ENCODE peak calls at places on chromosome 19, in six cellular contexts. N is astrocyte, W is IMR-90, M is mesenchymal stem cell, V is PC-3, I is hepatocyte. U is an unnamed sample.

GRCh38 chr19:58577581-58578429 is 4.7 kb upstream of the MZF1 start:
- DNase-seq in W (no peak), V (no peak), M (no peak), I (no peak), N (no peak), U (no peak)

GRCh38 chr19:41175825-41176734 is 16.9 kb upstream of the CYP2S1 start:
- DNase-seq in M (peak; percentile 82), N (peak; percentile 73), V (peak; percentile 71), W (peak; percentile 76), I (peak; percentile 95), U (no peak)

GRCh38 chr19:7988307-7988706 is 17.1 kb downstream of the ELAVL1 start:
- DNase-seq in N (no peak), V (peak; percentile 80), W (no peak), I (no peak), M (no peak), U (no peak)

GRCh38 chr19:30316000-30316491 is 56.1 kb upstream of the ZNF536 start:
- DNase-seq in V (no peak), I (no peak), N (no peak), M (no peak), W (no peak), U (no peak)

GRCh38 chr19:14248578-14249011 is 42.6 kb upstream of the ADGRL1 start:
- DNase-seq in N (peak; percentile 53), M (peak; percentile 55), I (peak; percentile 84), V (peak; percentile 43), W (no peak), U (peak; percentile 87)

GRCh38 chr19:41774515-41774980 is 19.2 kb downstream of the CEACAM6 start:
- DNase-seq in W (no peak), M (no peak), I (peak; percentile 61), V (peak; percentile 96), N (no peak), U (no peak)

GRCh38 chr19:45863840-45864628 is at the start of gene FOXA3:
- DNase-seq in V (peak; percentile 39), W (peak; percentile 17), I (peak; percentile 89), M (peak; percentile 62), N (no peak), U (no peak)

GRCh38 chr19:821976-822773 is 420 bp upstream of the PLPPR3 start:
- DNase-seq in I (peak; percentile 43), M (no peak), V (no peak), N (no peak), W (no peak), U (peak; percentile 79)

GRCh38 chr19:46955114-46955812 is 64.4 kb upstream of the NPAS1 start:
- DNase-seq in N (peak; percentile 59), V (peak; percentile 58), I (no peak), M (peak; percentile 63), W (peak; percentile 52), U (no peak)

GRCh38 chr19:14004619-14005380 is 1.3 kb downstream of the RFX1 start:
- DNase-seq in W (no peak), V (no peak), N (no peak), M (no peak), I (peak; percentile 36), U (no peak)

GRCh38 chr19:6572217-6572616 is 18.7 kb downstream of the CD70 start:
- DNase-seq in N (no peak), W (no peak), V (no peak), I (no peak), M (no peak), U (no peak)

GRCh38 chr19:480016-480855 is 16.1 kb upstream of the MADCAM1 start:
- DNase-seq in N (no peak), V (peak; percentile 79), W (no peak), M (peak; percentile 70), I (peak; percentile 86), U (peak; percentile 59)

GRCh38 chr19:30969586-30969985 is 379.6 kb downstream of the TSHZ3 start:
- DNase-seq in I (no peak), M (no peak), W (no peak), N (no peak), V (no peak), U (no peak)

GRCh38 chr19:3142292-3142670 is 6.4 kb downstream of the GNA15 start:
- DNase-seq in M (peak; percentile 88), V (peak; percentile 81), N (peak; percentile 67), I (no peak), W (peak; percentile 87), U (no peak)

GRCh38 chr19:6580313-6580712 is 10.6 kb downstream of the CD70 start:
- DNase-seq in W (peak; percentile 12), N (peak; percentile 89), I (no peak), V (peak; percentile 91), M (no peak), U (no peak)

GRCh38 chr19:46475976-46476375 is 4.6 kb upstream of the PNMA8A start:
- DNase-seq in V (no peak), W (peak; percentile 30), M (no peak), I (no peak), N (no peak), U (no peak)

GRCh38 chr19:925912-926594 is at the start of gene ARID3A:
- DNase-seq in W (no peak), V (no peak), N (peak; percentile 57), I (peak; percentile 92), M (no peak), U (no peak)

GRCh38 chr19:45358213-45358792 is 12.1 kb downstream of the ERCC2 start:
- DNase-seq in M (no peak), W (no peak), V (no peak), I (no peak), N (no peak), U (no peak)

GRCh38 chr19:2154587-2155075 is 3.3 kb upstream of the AP3D1 start:
- DNase-seq in W (peak; percentile 46), I (peak; percentile 10), N (peak; percentile 68), V (peak; percentile 82), M (no peak), U (no peak)

GRCh38 chr19:1259206-1259872 is 9.8 kb upstream of the CIRBP start:
- DNase-seq in V (peak; percentile 38), W (peak; percentile 51), I (peak; percentile 87), M (peak; percentile 84), N (no peak), U (no peak)

GRCh38 chr19:30221176-30221575 is 151.0 kb upstream of the ZNF536 start:
- DNase-seq in M (no peak), W (no peak), N (no peak), I (no peak), V (no peak), U (no peak)

GRCh38 chr19:30320466-30320865 is 51.7 kb upstream of the ZNF536 start:
- DNase-seq in V (no peak), N (no peak), I (no peak), M (no peak), W (no peak), U (no peak)

GRCh38 chr19:37218592-37218935 is 550 bp downstream of the ZNF383 start:
- DNase-seq in I (no peak), M (peak; percentile 82), V (no peak), W (peak; percentile 39), N (peak; percentile 68), U (no peak)

GRCh38 chr19:4103073-4103418 is 20.9 kb downstream of the MAP2K2 start:
- DNase-seq in N (no peak), I (no peak), M (no peak), V (peak; percentile 14), W (no peak), U (no peak)

DNA sequence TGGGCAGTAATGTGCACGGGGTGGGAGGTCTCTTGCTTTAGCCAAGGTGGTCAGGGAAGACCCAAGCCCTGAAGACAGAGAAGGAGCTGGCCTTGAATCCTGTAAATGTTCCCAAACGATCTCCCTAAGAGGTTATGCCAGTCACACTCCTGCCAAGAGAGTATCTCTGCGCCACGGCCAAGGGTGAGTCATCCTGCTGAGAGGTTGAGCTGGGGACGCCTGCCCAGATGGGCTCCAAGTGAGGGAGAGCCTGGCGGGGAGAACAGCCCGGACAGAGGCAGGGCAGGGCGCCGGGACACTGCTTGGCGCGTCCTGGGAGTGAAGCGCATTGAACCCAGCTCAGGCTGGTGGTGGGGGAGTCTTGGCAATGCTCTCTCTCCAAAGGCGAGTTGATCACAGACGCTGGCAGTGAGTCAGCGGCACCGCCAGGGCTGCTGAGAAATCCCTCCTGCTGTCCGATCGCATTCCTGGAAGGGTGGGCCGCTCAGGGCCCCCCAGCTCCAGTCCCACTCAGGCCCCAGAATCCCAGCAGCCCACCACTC is 16.4 kb downstream of the SULT2B1 start:
- DNase-seq in I (peak; percentile 91), V (peak; percentile 83), W (peak; percentile 88), M (peak; percentile 93), N (peak; percentile 85), U (no peak)
- H2AFZ ChIP-seq in I (peak overlapping the region; percentile 1), V (peak overlapping the region; percentile 71), W (peak overlapping the region; percentile 94), M (no peak overlapping the region), N (peak overlapping the region; percentile 83), U (peak overlapping the region; percentile 66)

GRCh38 chr19:16337809-16338469 is 13.3 kb downstream of the KLF2 start:
- DNase-seq in I (no peak), W (no peak), M (peak; percentile 23), N (no peak), V (no peak), U (no peak)
- H2AFZ ChIP-seq in I (no peak overlapping the region), W (peak overlapping the region; percentile 84), M (no peak overlapping the region), N (no peak overlapping the region), V (peak overlapping the region; percentile 76), U (no peak overlapping the region)

GRCh38 chr19:12652219-12652618 is 14.3 kb downstream of the MAN2B1 start:
- DNase-seq in N (no peak), W (no peak), V (no peak), I (no peak), M (no peak), U (no peak)

GRCh38 chr19:12657966-12658365 is 8.6 kb downstream of the MAN2B1 start:
- DNase-seq in V (no peak), I (no peak), N (no peak), W (no peak), M (no peak), U (no peak)

GRCh38 chr19:12660980-12661379 is 5.6 kb downstream of the MAN2B1 start:
- DNase-seq in M (no peak), W (no peak), N (no peak), V (no peak), I (no peak), U (no peak)

GRCh38 chr19:12655546-12655945 is 11.0 kb downstream of the MAN2B1 start:
- DNase-seq in V (no peak), M (no peak), W (no peak), N (no peak), I (no peak), U (no peak)

GRCh38 chr19:12656899-12657571 is 9.5 kb downstream of the MAN2B1 start:
- DNase-seq in I (no peak), W (no peak), M (no peak), V (no peak), N (no peak), U (no peak)
- H2AFZ ChIP-seq in I (no peak overlapping the region), W (peak overlapping the region; percentile 43), M (no peak overlapping the region), V (no peak overlapping the region), N (no peak overlapping the region), U (no peak overlapping the region)

DNA sequence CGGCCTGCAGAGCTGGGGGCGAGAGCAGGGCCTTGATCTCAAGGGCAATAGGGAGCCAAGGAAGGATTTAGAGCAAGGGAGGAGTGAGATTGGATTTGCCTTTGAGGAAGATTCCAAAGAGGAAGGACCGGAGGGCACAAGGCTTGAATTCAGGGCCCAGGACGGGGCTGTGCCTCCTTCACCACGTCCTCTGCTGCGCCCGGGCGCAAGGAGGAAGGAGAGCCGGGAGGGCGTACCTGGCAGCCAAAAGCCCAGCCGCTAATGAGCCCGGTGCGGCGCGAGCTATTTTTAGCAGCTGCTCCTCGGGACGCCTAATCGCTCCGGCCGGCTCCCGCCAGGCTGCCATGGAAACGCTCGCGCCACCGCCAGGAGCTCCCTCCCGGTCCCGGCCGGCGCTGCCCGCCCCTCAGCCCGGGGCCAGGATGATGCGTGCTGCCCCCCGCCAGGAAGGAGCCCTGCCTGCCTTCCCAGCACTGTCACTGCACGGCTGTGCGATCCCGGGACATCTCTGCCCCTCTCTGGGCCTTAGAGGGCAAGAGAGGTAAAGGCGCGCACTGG is 31.3 kb downstream of the TINCR start:
- DNase-seq in W (peak; percentile 33), N (peak; percentile 54), I (peak; percentile 88), M (peak; percentile 47), V (peak; percentile 48), U (peak; percentile 85)
- H2AFZ ChIP-seq in W (peak overlapping the region; percentile 67), N (no peak overlapping the region), I (no peak overlapping the region), M (no peak overlapping the region), V (peak overlapping the region; percentile 77), U (peak overlapping the region; percentile 68)